ENCODE peak calls at places on chromosomes 2 and 18, in six cellular contexts. G, E, U, K, C and M are unnamed samples.

GRCh38 chr2:70396589-70396988 is 94.7 kb upstream of the FAM136A start:
- DNase-seq in G (no peak), E (no peak), U (no peak), K (no peak), C (no peak), M (no peak)

GRCh38 chr2:166614027-166614426 is 120.0 kb upstream of the SCN7A start:
- DNase-seq in G (no peak), E (no peak), U (no peak), K (no peak), C (no peak), M (no peak)

GRCh38 chr18:27685071-27685470 is 491.9 kb downstream of the CDH2 start:
- DNase-seq in G (no peak), E (no peak), U (no peak), K (no peak), C (no peak), M (no peak)

GRCh38 chr2:175808858-175809257 is 193.2 kb downstream of the LNPK start:
- DNase-seq in G (no peak), E (no peak), U (no peak), K (no peak), C (no peak), M (no peak)

GRCh38 chr2:203534486-203535077 is 519 bp downstream of the RAPH1 start:
- DNase-seq in G (peak), E (peak), U (peak), K (peak), C (no peak), M (no peak)

GRCh38 chr18:50158866-50159653 is 35.9 kb downstream of the MYO5B start:
- DNase-seq in G (peak), E (no peak), U (no peak), K (no peak), C (no peak), M (no peak)

GRCh38 chr2:205612661-205613060 is 69.6 kb upstream of the NRP2 start:
- DNase-seq in G (no peak), E (no peak), U (no peak), K (no peak), C (no peak), M (no peak)

GRCh38 chr2:27977623-27978312 is 87.2 kb downstream of the BABAM2 start:
- DNase-seq in G (peak), E (no peak), U (no peak), K (peak), C (no peak), M (no peak)

GRCh38 chr2:73260338-73260984 is 23.8 kb downstream of the FBXO41 start:
- DNase-seq in G (peak), E (peak), U (no peak), K (peak), C (peak), M (no peak)

GRCh38 chr2:70984576-70985282 is 6.3 kb downstream of the ANKRD53 start:
- DNase-seq in G (no peak), E (peak), U (peak), K (peak), C (peak), M (peak)

GRCh38 chr2:45793564-45793963 is 142.1 kb downstream of the PRKCE start:
- DNase-seq in G (no peak), E (no peak), U (no peak), K (no peak), C (no peak), M (no peak)
- TF ChIP-seq CTCF in G (no peak), E (no peak), U (no peak), K (no peak), C (no peak), M (no peak)

GRCh38 chr18:32238635-32239268 is 48.9 kb downstream of the MEP1B start:
- DNase-seq in G (no peak), E (no peak), U (no peak), K (no peak), C (no peak), M (no peak)
- TF ChIP-seq CTCF in G (no peak), E (no peak), U (no peak), K (no peak), C (no peak), M (no peak)

DNA sequence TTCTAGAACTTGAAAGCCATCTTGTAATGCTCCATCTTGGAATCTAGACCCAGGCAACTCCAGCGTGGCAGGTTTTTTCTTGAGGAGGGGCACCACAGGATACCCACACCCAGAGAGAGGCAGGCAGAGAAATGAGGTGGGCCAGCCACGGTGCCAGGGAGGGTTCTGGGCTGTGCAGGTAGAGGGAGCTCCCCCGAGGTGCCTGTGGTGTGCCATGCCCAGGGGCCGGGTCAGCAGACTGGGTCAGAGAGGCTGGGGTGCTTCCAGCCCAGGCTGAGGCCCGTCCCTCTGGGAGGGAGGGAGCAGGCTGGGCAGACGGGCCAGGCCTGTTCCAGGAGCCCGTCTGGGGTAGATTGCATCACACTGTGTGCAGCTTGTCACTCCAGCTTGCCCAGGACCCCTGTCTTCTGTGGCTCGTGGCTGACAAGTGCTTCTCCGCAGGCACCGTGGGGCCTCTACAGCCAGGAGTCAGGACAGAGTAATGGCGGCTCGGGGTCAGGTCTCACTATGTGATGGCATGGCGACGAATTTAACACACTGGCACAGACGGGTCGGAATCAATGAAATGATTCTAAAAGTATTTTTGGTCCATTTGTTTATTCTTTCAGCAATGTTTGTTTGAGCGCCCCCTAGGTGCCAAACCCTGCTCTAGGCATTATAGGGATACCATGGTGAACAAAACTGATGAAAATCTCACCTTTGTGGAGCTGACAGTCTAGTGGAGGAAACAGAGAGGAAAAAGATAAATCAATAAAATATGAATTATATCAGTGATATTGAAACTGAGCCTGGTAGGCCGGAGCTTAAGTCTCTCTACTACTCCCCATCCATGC is 144.0 kb downstream of the ACOXL start:
- DNase-seq in G (no peak), E (no peak), U (no peak), K (no peak), C (no peak), M (no peak)
- TF ChIP-seq CTCF in G (peak), E (peak), U (peak), K (no peak), C (no peak), M (no peak)

DNA sequence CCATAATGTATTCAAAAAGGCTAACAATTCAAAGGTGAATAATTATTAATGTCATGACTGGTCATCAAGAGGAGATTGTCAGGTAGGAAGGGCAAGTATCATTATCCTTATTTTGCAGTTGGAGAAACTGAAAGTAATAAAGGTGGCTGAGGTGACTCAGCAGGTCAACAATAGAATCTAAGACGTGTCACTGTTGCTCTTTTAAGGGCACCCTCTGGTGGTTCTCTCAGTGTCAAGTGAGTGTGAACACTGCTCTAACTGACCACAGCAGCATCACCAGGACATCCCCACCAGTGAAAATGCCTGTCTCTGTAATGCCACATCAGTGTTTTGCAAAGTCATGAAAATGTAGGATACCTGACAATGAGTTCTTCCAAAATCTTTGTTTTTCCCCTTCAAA is 69.7 kb downstream of the DCC start:
- DNase-seq in G (peak), E (no peak), U (no peak), K (no peak), C (no peak), M (no peak)
- TF ChIP-seq CTCF in G (peak), E (no peak), U (no peak), K (no peak), C (no peak), M (no peak)

GRCh38 chr2:127453392-127454171 is 35.4 kb downstream of the PROC start:
- DNase-seq in G (peak), E (no peak), U (peak), K (no peak), C (no peak), M (no peak)
- TF ChIP-seq CTCF in G (peak), E (no peak), U (peak), K (peak), C (no peak), M (no peak)

GRCh38 chr2:77768508-77768907 is 246.3 kb upstream of the LRRTM4 start:
- DNase-seq in G (no peak), E (no peak), U (no peak), K (no peak), C (no peak), M (no peak)
- TF ChIP-seq CTCF in G (no peak), E (no peak), U (no peak), K (no peak), C (no peak), M (no peak)

GRCh38 chr2:18883626-18884456 is 294.5 kb upstream of the NT5C1B start:
- DNase-seq in G (peak), E (no peak), U (peak), K (peak), C (no peak), M (no peak)
- TF ChIP-seq CTCF in G (peak), E (no peak), U (peak), K (peak), C (no peak), M (no peak)